ENCODE peak calls at places on chromosomes 5 and 9, in ten cellular contexts. One of them, this sample, is unnamed.

GRCh38 chr5:175434800-175435199 is 9.2 kb downstream of the DRD1 start:
- DNase-seq in mesendoderm: peak
- DNase-seq in ecto neural progenitor cell: no peak
- DNase-seq in activated naive CD4-positive, alpha-beta T cell treated with anti-CD3 and anti-CD28 coated beads for 36 hours: no peak
- DNase-seq in uterus: no peak
- DNase-seq in posterior cingulate gyrus: no peak
- DNase-seq in ACHN: no peak
- DNase-seq in Calu3: no peak
- DNase-seq in NCI-H2081: no peak
- DNase-seq in GM04504: no peak
- DNase-seq in this sample: no peak

GRCh38 chr5:8396756-8397155 is 527.8 kb downstream of the MTRR start:
- DNase-seq in posterior cingulate gyrus: no peak
- DNase-seq in Calu3: no peak
- DNase-seq in mesendoderm: no peak
- DNase-seq in GM04504: no peak
- DNase-seq in activated naive CD4-positive, alpha-beta T cell treated with anti-CD3 and anti-CD28 coated beads for 36 hours: no peak
- DNase-seq in ecto neural progenitor cell: no peak
- DNase-seq in uterus: no peak
- DNase-seq in ACHN: no peak
- DNase-seq in NCI-H2081: no peak
- DNase-seq in this sample: peak

GRCh38 chr9:36389590-36389989 is 10.5 kb downstream of the RNF38 start:
- DNase-seq in ACHN: no peak
- DNase-seq in uterus: no peak
- DNase-seq in posterior cingulate gyrus: no peak
- DNase-seq in GM04504: no peak
- DNase-seq in mesendoderm: no peak
- DNase-seq in NCI-H2081: no peak
- DNase-seq in ecto neural progenitor cell: no peak
- DNase-seq in activated naive CD4-positive, alpha-beta T cell treated with anti-CD3 and anti-CD28 coated beads for 36 hours: no peak
- DNase-seq in Calu3: no peak
- DNase-seq in this sample: no peak

GRCh38 chr5:109694451-109694891 is 4.7 kb downstream of the MAN2A1 start:
- DNase-seq in Calu3: no peak
- DNase-seq in ecto neural progenitor cell: no peak
- DNase-seq in uterus: no peak
- DNase-seq in activated naive CD4-positive, alpha-beta T cell treated with anti-CD3 and anti-CD28 coated beads for 36 hours: no peak
- DNase-seq in mesendoderm: peak
- DNase-seq in GM04504: no peak
- DNase-seq in ACHN: no peak
- DNase-seq in posterior cingulate gyrus: no peak
- DNase-seq in NCI-H2081: no peak
- DNase-seq in this sample: peak

GRCh38 chr5:172370648-172371248 is 83.6 kb downstream of the SH3PXD2B start:
- DNase-seq in uterus: no peak
- DNase-seq in mesendoderm: peak
- DNase-seq in activated naive CD4-positive, alpha-beta T cell treated with anti-CD3 and anti-CD28 coated beads for 36 hours: peak
- DNase-seq in Calu3: peak
- DNase-seq in GM04504: no peak
- DNase-seq in ACHN: peak
- DNase-seq in posterior cingulate gyrus: no peak
- DNase-seq in ecto neural progenitor cell: no peak
- DNase-seq in NCI-H2081: no peak
- DNase-seq in this sample: peak

GRCh38 chr5:68046445-68046844 is 169.1 kb upstream of the PIK3R1 start:
- DNase-seq in posterior cingulate gyrus: no peak
- DNase-seq in NCI-H2081: no peak
- DNase-seq in activated naive CD4-positive, alpha-beta T cell treated with anti-CD3 and anti-CD28 coated beads for 36 hours: no peak
- DNase-seq in GM04504: peak
- DNase-seq in Calu3: peak
- DNase-seq in mesendoderm: peak
- DNase-seq in ACHN: peak
- DNase-seq in uterus: no peak
- DNase-seq in ecto neural progenitor cell: no peak
- DNase-seq in this sample: peak

GRCh38 chr5:140111043-140111858 is 2.7 kb upstream of the PURA start:
- DNase-seq in posterior cingulate gyrus: no peak
- DNase-seq in mesendoderm: peak
- DNase-seq in ACHN: no peak
- DNase-seq in Calu3: no peak
- DNase-seq in uterus: no peak
- DNase-seq in ecto neural progenitor cell: peak
- DNase-seq in activated naive CD4-positive, alpha-beta T cell treated with anti-CD3 and anti-CD28 coated beads for 36 hours: no peak
- DNase-seq in GM04504: no peak
- DNase-seq in NCI-H2081: no peak
- DNase-seq in this sample: no peak

GRCh38 chr9:99076483-99077171 is 28.3 kb upstream of the TGFBR1 start:
- DNase-seq in uterus: no peak
- DNase-seq in GM04504: no peak
- DNase-seq in Calu3: no peak
- DNase-seq in ACHN: no peak
- DNase-seq in posterior cingulate gyrus: no peak
- DNase-seq in activated naive CD4-positive, alpha-beta T cell treated with anti-CD3 and anti-CD28 coated beads for 36 hours: peak
- DNase-seq in ecto neural progenitor cell: no peak
- DNase-seq in mesendoderm: peak
- DNase-seq in NCI-H2081: no peak
- DNase-seq in this sample: no peak

GRCh38 chr5:131587541-131587940 is 47.5 kb downstream of the RAPGEF6 start:
- DNase-seq in mesendoderm: peak
- DNase-seq in ecto neural progenitor cell: no peak
- DNase-seq in GM04504: no peak
- DNase-seq in NCI-H2081: no peak
- DNase-seq in posterior cingulate gyrus: no peak
- DNase-seq in Calu3: no peak
- DNase-seq in activated naive CD4-positive, alpha-beta T cell treated with anti-CD3 and anti-CD28 coated beads for 36 hours: no peak
- DNase-seq in ACHN: peak
- DNase-seq in uterus: no peak
- DNase-seq in this sample: peak

GRCh38 chr5:59042683-59043082 is 459.8 kb downstream of the RAB3C start:
- DNase-seq in GM04504: no peak
- DNase-seq in ecto neural progenitor cell: no peak
- DNase-seq in mesendoderm: no peak
- DNase-seq in Calu3: no peak
- DNase-seq in uterus: peak
- DNase-seq in NCI-H2081: no peak
- DNase-seq in posterior cingulate gyrus: no peak
- DNase-seq in activated naive CD4-positive, alpha-beta T cell treated with anti-CD3 and anti-CD28 coated beads for 36 hours: peak
- DNase-seq in ACHN: no peak
- DNase-seq in this sample: peak

GRCh38 chr5:38420691-38421395 is 135.6 kb downstream of the LIFR start:
- DNase-seq in ACHN: peak
- DNase-seq in Calu3: peak
- DNase-seq in activated naive CD4-positive, alpha-beta T cell treated with anti-CD3 and anti-CD28 coated beads for 36 hours: peak
- DNase-seq in uterus: peak
- DNase-seq in NCI-H2081: peak
- DNase-seq in ecto neural progenitor cell: no peak
- DNase-seq in posterior cingulate gyrus: no peak
- DNase-seq in GM04504: no peak
- DNase-seq in mesendoderm: peak
- DNase-seq in this sample: peak

GRCh38 chr5:67413749-67414148 is 217.2 kb upstream of the CD180 start:
- DNase-seq in NCI-H2081: no peak
- DNase-seq in ACHN: no peak
- DNase-seq in activated naive CD4-positive, alpha-beta T cell treated with anti-CD3 and anti-CD28 coated beads for 36 hours: no peak
- DNase-seq in mesendoderm: no peak
- DNase-seq in uterus: no peak
- DNase-seq in Calu3: no peak
- DNase-seq in ecto neural progenitor cell: no peak
- DNase-seq in posterior cingulate gyrus: no peak
- DNase-seq in GM04504: no peak
- DNase-seq in this sample: no peak

GRCh38 chr5:72633041-72633445 is 125.8 kb upstream of the ZNF366 start:
- DNase-seq in mesendoderm: no peak
- DNase-seq in GM04504: no peak
- DNase-seq in ecto neural progenitor cell: no peak
- DNase-seq in Calu3: no peak
- DNase-seq in ACHN: no peak
- DNase-seq in activated naive CD4-positive, alpha-beta T cell treated with anti-CD3 and anti-CD28 coated beads for 36 hours: no peak
- DNase-seq in NCI-H2081: no peak
- DNase-seq in uterus: peak
- DNase-seq in posterior cingulate gyrus: no peak
- DNase-seq in this sample: no peak

GRCh38 chr5:107812570-107813141 is 141.9 kb upstream of the EFNA5 start:
- DNase-seq in uterus: no peak
- DNase-seq in NCI-H2081: no peak
- DNase-seq in ACHN: no peak
- DNase-seq in ecto neural progenitor cell: no peak
- DNase-seq in mesendoderm: no peak
- DNase-seq in activated naive CD4-positive, alpha-beta T cell treated with anti-CD3 and anti-CD28 coated beads for 36 hours: no peak
- DNase-seq in posterior cingulate gyrus: no peak
- DNase-seq in GM04504: peak
- DNase-seq in Calu3: no peak
- DNase-seq in this sample: peak

GRCh38 chr5:125829349-125829748 is 593.9 kb upstream of the GRAMD2B start:
- DNase-seq in Calu3: no peak
- DNase-seq in ACHN: no peak
- DNase-seq in ecto neural progenitor cell: no peak
- DNase-seq in GM04504: no peak
- DNase-seq in uterus: no peak
- DNase-seq in activated naive CD4-positive, alpha-beta T cell treated with anti-CD3 and anti-CD28 coated beads for 36 hours: no peak
- DNase-seq in mesendoderm: no peak
- DNase-seq in NCI-H2081: no peak
- DNase-seq in posterior cingulate gyrus: no peak
- DNase-seq in this sample: no peak